ENCODE peak calls at places on chromosomes 5 and 9, in six cellular contexts. J, A, Y, T, M and D are unnamed samples.

GRCh38 chr9:14321517-14322125 is 7.7 kb upstream of the NFIB start:
- DNase-seq in J (no peak), A (no peak), Y (no peak), T (no peak), M (no peak), D (no peak)

GRCh38 chr5:15683332-15683731 is 183.4 kb downstream of the FBXL7 start:
- DNase-seq in J (no peak), A (peak; percentile 2), Y (no peak), T (no peak), M (peak; percentile 76), D (peak; percentile 63)

GRCh38 chr5:128405159-128405558 is 132.9 kb downstream of the FBN2 start:
- DNase-seq in J (no peak), A (no peak), Y (no peak), T (no peak), M (no peak), D (no peak)

GRCh38 chr5:10460252-10460906 is 18.7 kb downstream of the ROPN1L start:
- DNase-seq in J (no peak), A (no peak), Y (no peak), T (no peak), M (no peak), D (no peak)

GRCh38 chr5:78648359-78649219 is at the start of gene LHFPL2:
- DNase-seq in J (peak; percentile 83), A (peak; percentile 56), Y (peak; percentile 85), T (peak; percentile 81), M (peak; percentile 69), D (peak; percentile 81)

GRCh38 chr5:151156732-151157402 is 712 bp downstream of the ANXA6 start:
- DNase-seq in J (no peak), A (no peak), Y (peak; percentile 44), T (peak; percentile 19), M (peak; percentile 39), D (peak; percentile 42)

GRCh38 chr9:86034863-86035734 is 64.3 kb downstream of the GOLM1 start:
- DNase-seq in J (no peak), A (peak; percentile 54), Y (peak; percentile 64), T (peak; percentile 29), M (peak; percentile 68), D (peak; percentile 72)

GRCh38 chr9:87083986-87084385 is 136.7 kb upstream of the GAS1 start:
- DNase-seq in J (no peak), A (no peak), Y (no peak), T (no peak), M (no peak), D (no peak)

GRCh38 chr9:113701741-113702422 is 174.2 kb upstream of the ZNF618 start:
- DNase-seq in J (no peak), A (no peak), Y (no peak), T (no peak), M (no peak), D (no peak)

GRCh38 chr5:72849546-72849945 is 33.1 kb downstream of the TNPO1 start:
- DNase-seq in J (no peak), A (no peak), Y (no peak), T (no peak), M (no peak), D (no peak)

GRCh38 chr5:127936439-127936972 is 147.1 kb upstream of the SLC12A2 start:
- DNase-seq in J (no peak), A (no peak), Y (peak; percentile 22), T (no peak), M (no peak), D (no peak)

GRCh38 chr5:135310328-135310989 is 88.6 kb downstream of the MACROH2A1 start:
- DNase-seq in J (no peak), A (no peak), Y (no peak), T (no peak), M (no peak), D (no peak)

GRCh38 chr5:91224459-91224858 is 158.7 kb downstream of the ARRDC3 start:
- DNase-seq in J (no peak), A (no peak), Y (no peak), T (no peak), M (no peak), D (no peak)

GRCh38 chr5:148910216-148910615 is 83.8 kb downstream of the ADRB2 start:
- DNase-seq in J (no peak), A (no peak), Y (no peak), T (no peak), M (no peak), D (no peak)

GRCh38 chr5:36948041-36948440 is 71.5 kb downstream of the NIPBL start:
- DNase-seq in J (no peak), A (no peak), Y (no peak), T (no peak), M (no peak), D (no peak)

GRCh38 chr9:108852089-108852488 is 3.7 kb downstream of the ACTL7B start:
- DNase-seq in J (no peak), A (no peak), Y (no peak), T (no peak), M (no peak), D (no peak)
- TF ChIP-seq CTCF in J (no peak), A (no peak), Y (no peak), T (no peak), M (no peak), D (no peak)

GRCh38 chr9:101571114-101571513 is 23.7 kb downstream of the PPP3R2 start:
- DNase-seq in J (no peak), A (peak; percentile 44), Y (no peak), T (no peak), M (no peak), D (no peak)

GRCh38 chr9:101569736-101570501 is 24.9 kb downstream of the PPP3R2 start:
- DNase-seq in J (no peak), A (peak; percentile 53), Y (no peak), T (no peak), M (no peak), D (no peak)

GRCh38 chr9:101564252-101564651 is 30.5 kb downstream of the PPP3R2 start:
- DNase-seq in J (no peak), A (no peak), Y (no peak), T (no peak), M (no peak), D (no peak)

GRCh38 chr9:101567725-101567993 is 27.1 kb downstream of the PPP3R2 start:
- DNase-seq in J (no peak), A (no peak), Y (no peak), T (no peak), M (no peak), D (no peak)

DNA sequence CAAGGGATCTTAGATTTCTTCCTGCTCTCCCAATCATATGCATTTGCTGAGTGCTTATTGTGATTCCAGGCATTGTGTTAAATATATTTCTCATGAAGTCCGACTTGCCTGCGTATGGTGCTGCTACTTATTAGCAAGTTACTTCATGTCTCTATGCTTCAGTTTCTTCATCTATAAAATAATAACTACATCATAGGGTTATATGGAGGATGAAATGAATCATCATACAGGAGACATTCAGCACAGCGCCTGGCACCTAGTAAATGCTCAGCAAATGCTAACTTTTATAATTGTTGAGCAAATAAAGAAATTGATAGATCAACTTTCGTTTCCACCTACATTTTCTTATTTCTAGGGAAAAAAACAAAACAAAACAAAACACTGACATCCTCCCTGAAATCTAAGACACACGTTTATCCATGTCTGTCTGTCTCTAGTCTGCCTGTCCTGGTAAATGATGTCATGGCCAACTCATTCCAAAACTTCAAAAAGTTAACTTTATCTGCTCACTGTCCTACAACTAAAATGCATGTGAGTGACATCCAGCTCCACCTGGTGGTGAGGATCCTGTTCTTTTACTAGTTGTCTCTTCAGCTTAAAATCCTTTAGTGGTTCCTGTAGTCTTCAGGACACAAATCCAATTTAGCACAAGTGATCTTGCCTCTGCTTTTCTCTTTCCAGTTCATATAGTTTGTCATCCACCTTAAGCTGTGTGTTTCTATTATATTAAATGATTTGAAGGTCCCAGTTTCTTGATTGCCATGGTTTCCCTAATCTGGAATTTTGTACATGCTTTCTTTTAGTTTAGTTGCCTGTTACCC is 27.7 kb downstream of the PPP3R2 start:
- DNase-seq in J (no peak), A (peak; percentile 64), Y (peak; percentile 12), T (no peak), M (no peak), D (no peak)
- TF ChIP-seq CTCF in J (peak; percentile 33), A (peak; percentile 47), Y (peak; percentile 50), T (peak; percentile 61), M (peak; percentile 71), D (peak; percentile 43)

GRCh38 chr5:33712664-33713063 is 179.1 kb downstream of the ADAMTS12 start:
- DNase-seq in J (no peak), A (no peak), Y (no peak), T (no peak), M (no peak), D (no peak)
- TF ChIP-seq CTCF in J (no peak), A (no peak), Y (no peak), T (no peak), M (no peak), D (no peak)

GRCh38 chr5:169222934-169223594 is 77.9 kb downstream of the SLIT3 start:
- DNase-seq in J (no peak), A (no peak), Y (no peak), T (no peak), M (no peak), D (no peak)

GRCh38 chr5:169223595-169223953 is 77.4 kb downstream of the SLIT3 start:
- DNase-seq in J (no peak), A (no peak), Y (no peak), T (no peak), M (no peak), D (no peak)

GRCh38 chr5:169225830-169226356 is 75.0 kb downstream of the SLIT3 start:
- DNase-seq in J (no peak), A (no peak), Y (no peak), T (no peak), M (no peak), D (no peak)

GRCh38 chr5:169229342-169229892 is 71.5 kb downstream of the SLIT3 start:
- DNase-seq in J (no peak), A (no peak), Y (no peak), T (no peak), M (no peak), D (no peak)

DNA sequence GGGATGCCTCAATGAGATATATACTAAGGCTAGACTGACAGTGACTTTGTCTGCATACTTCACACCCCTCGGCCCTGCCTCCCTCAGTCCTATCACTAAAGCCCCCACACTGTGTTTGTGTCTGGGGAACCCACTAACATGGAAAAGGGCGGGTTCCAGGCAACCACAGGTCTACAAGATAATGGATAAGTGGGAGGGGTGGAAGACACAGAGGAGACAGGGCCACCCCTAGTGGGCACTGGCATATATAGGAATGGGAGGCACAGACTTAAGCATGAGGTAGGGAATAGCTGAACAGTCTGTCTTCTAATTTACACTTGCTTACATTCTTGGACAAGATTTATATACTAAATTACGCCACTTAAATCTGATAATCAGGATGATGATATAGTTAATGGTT is 74.0 kb downstream of the SLIT3 start:
- DNase-seq in J (no peak), A (peak; percentile 2), Y (no peak), T (no peak), M (no peak), D (no peak)
- TF ChIP-seq CTCF in J (no peak), A (no peak), Y (no peak), T (no peak), M (peak; percentile 44), D (no peak)